ENCODE peak calls at places on chromosomes 4 and X, in four cellular contexts. H, I, A and S are unnamed samples.

GRCh38 chr4:42309571-42310260 is 87.6 kb upstream of the SHISA3 start:
- DNase-seq in A (no peak), I (no peak), H (no peak), S (no peak)

GRCh38 chr4:159946983-159947645 is 844.2 kb downstream of the RAPGEF2 start:
- DNase-seq in H (no peak), A (peak), I (no peak), S (no peak)

GRCh38 chr4:136484996-136485395 is 1047.3 kb downstream of the PCDH18 start:
- DNase-seq in I (no peak), H (no peak), A (no peak), S (no peak)

GRCh38 chr4:122259849-122260248 is 107.7 kb downstream of the BLTP1 start:
- DNase-seq in A (no peak), I (no peak), H (no peak), S (no peak)

GRCh38 chr4:113869743-113870375 is 108.3 kb upstream of the CAMK2D start:
- DNase-seq in I (no peak), H (no peak), A (peak), S (no peak)

GRCh38 chr4:165715989-165716388 is 157.0 kb upstream of the TLL1 start:
- DNase-seq in H (no peak), I (no peak), A (no peak), S (no peak)

GRCh38 chr4:181301735-181302380 is 941.3 kb upstream of the TENM3 start:
- DNase-seq in I (peak), A (peak), H (no peak), S (no peak)

GRCh38 chr4:157221895-157222763 is 1.6 kb downstream of the GRIA2 start:
- DNase-seq in H (no peak), A (peak), I (peak), S (no peak)

GRCh38 chr4:163816494-163816893 is 322.0 kb downstream of the TMA16 start:
- DNase-seq in I (no peak), H (no peak), A (no peak), S (no peak)

GRCh38 chr4:139438141-139438540 is 15.8 kb upstream of the RAB33B start:
- DNase-seq in H (no peak), I (no peak), A (no peak), S (no peak)

GRCh38 chrX:37824491-37825224 is 22.7 kb downstream of the DYNLT3 start:
- DNase-seq in I (no peak), H (no peak), A (no peak), S (no peak)